ENCODE peak calls at places on chromosomes 12 and 14, in four cellular contexts. U, Q, O and V are unnamed samples.

GRCh38 chr14:26636571-26636970 is 38.7 kb upstream of the NOVA1 start:
- DNase-seq in U (no peak), Q (no peak), O (no peak), V (no peak)

GRCh38 chr12:89980236-89980635 is 271.6 kb upstream of the ATP2B1 start:
- DNase-seq in O (no peak), Q (no peak), U (no peak), V (no peak)

GRCh38 chr14:79011091-79011919 is 841.1 kb downstream of the NRXN3 start:
- DNase-seq in O (no peak), Q (no peak), U (no peak), V (peak; percentile 28)

GRCh38 chr12:42091769-42092168 is 52.9 kb downstream of the GXYLT1 start:
- DNase-seq in U (no peak), O (no peak), Q (no peak), V (no peak)

GRCh38 chr12:21568115-21568514 is 36.5 kb downstream of the GYS2 start:
- DNase-seq in O (no peak), U (no peak), Q (no peak), V (no peak)

GRCh38 chr12:47216150-47216677 is 136.5 kb upstream of the AMIGO2 start:
- DNase-seq in O (peak; percentile 82), Q (peak; percentile 58), U (no peak), V (no peak)

GRCh38 chr14:102777711-102778615 is 714 bp downstream of the TRAF3 start:
- DNase-seq in Q (peak; percentile 15), U (no peak), O (no peak), V (peak; percentile 8)

GRCh38 chr14:21091784-21092146 is 6.7 kb downstream of the ZNF219 start:
- DNase-seq in Q (no peak), U (no peak), O (no peak), V (no peak)

GRCh38 chr14:60760209-60760608 is 25.6 kb downstream of the MNAT1 start:
- DNase-seq in U (no peak), Q (no peak), O (no peak), V (no peak)

GRCh38 chr12:69837191-69838085 is 12.4 kb downstream of the MYRFL start:
- DNase-seq in Q (no peak), O (no peak), U (no peak), V (no peak)

GRCh38 chr12:92529944-92530343 is 172.8 kb upstream of the PLEKHG7 start:
- DNase-seq in O (no peak), U (no peak), Q (no peak), V (no peak)

GRCh38 chr12:85274076-85274415 is 6.0 kb upstream of the ALX1 start:
- DNase-seq in O (no peak), Q (no peak), U (no peak), V (no peak)

GRCh38 chr14:68734231-68734732 is 58.6 kb downstream of the ZFP36L1 start:
- DNase-seq in O (peak; percentile 36), U (peak; percentile 21), Q (peak; percentile 26), V (no peak)

GRCh38 chr14:98173291-98173690 is 1098.7 kb downstream of the BCL11B start:
- DNase-seq in U (no peak), O (no peak), Q (peak; percentile 59), V (no peak)

GRCh38 chr12:129753596-129753995 is 150.2 kb downstream of the TMEM132D start:
- DNase-seq in U (no peak), Q (no peak), O (no peak), V (peak; percentile 62)

GRCh38 chr12:110002691-110003515 is 3.7 kb downstream of the ANKRD13A start:
- DNase-seq in O (no peak), Q (no peak), U (no peak), V (no peak)

GRCh38 chr12:92717202-92717601 is 14.4 kb downstream of the PLEKHG7 start:
- DNase-seq in U (no peak), Q (no peak), O (no peak), V (no peak)

GRCh38 chr12:10672231-10672868 is 1.5 kb downstream of the STYK1 start:
- DNase-seq in O (no peak), U (no peak), Q (no peak), V (no peak)

GRCh38 chr12:15928870-15929571 is 17.9 kb downstream of the DERA start:
- DNase-seq in U (no peak), Q (no peak), O (no peak), V (no peak)